ENCODE peak calls at places on chromosomes 3 and 15, in seven cellular contexts. P is HCT116, O is transverse colon, R is GM12878, G is endothelial cell of umbilical vein, H is stomach, W is esophagus muscularis mucosa. X is an unnamed sample. For H3K4me1, the result is how much of the 10 kb centered on the place peaks cover.

GRCh38 chr3:13610006-13610570 is 61.2 kb downstream of the FBLN2 start:
- DNase-seq in R (no peak), P (no peak), O (no peak), G (no peak), W (no peak), H (no peak), X (no peak)

GRCh38 chr3:120021523-120021922 is 72.7 kb downstream of the GSK3B start:
- DNase-seq in G (no peak), P (no peak), O (no peak), R (no peak), W (no peak), H (no peak), X (no peak)

GRCh38 chr15:55234104-55234799 is 37.5 kb upstream of the RSL24D1 start:
- DNase-seq in O (no peak), P (no peak), G (no peak), R (no peak), W (no peak), H (no peak), X (no peak)

GRCh38 chr15:94584833-94585244 is 353.5 kb downstream of the MCTP2 start:
- DNase-seq in H (no peak), P (no peak), W (no peak), G (peak), R (peak), O (no peak), X (no peak)

GRCh38 chr3:36650271-36650671 is 114.1 kb downstream of the DCLK3 start:
- DNase-seq in R (no peak), W (no peak), O (no peak), G (no peak), H (no peak), P (no peak), X (no peak)

GRCh38 chr3:175716451-175716850 is 857.3 kb downstream of the NAALADL2 start:
- DNase-seq in O (no peak), W (no peak), R (no peak), G (no peak), H (no peak), P (no peak), X (no peak)

GRCh38 chr15:68684476-68684875 is 105.7 kb downstream of the CORO2B start:
- DNase-seq in H (no peak), O (no peak), G (no peak), R (no peak), W (no peak), P (no peak), X (no peak)

GRCh38 chr3:74883690-74884089 is 269.2 kb upstream of the CNTN3 start:
- DNase-seq in G (no peak), O (no peak), R (no peak), W (no peak), P (no peak), H (no peak), X (no peak)

GRCh38 chr15:82880704-82881103 is 71.3 kb downstream of the WHAMM start:
- DNase-seq in O (no peak), H (no peak), R (no peak), G (no peak), W (no peak), P (no peak), X (no peak)

GRCh38 chr3:89578253-89578529 is 470.8 kb downstream of the EPHA3 start:
- DNase-seq in H (no peak), W (no peak), R (no peak), G (no peak), O (no peak), P (no peak), X (no peak)

GRCh38 chr15:84600331-84600686 is 500 bp upstream of the ZSCAN2 start:
- DNase-seq in W (peak), P (peak), O (peak), H (peak), G (peak), R (no peak), X (peak)
- H3K4me1 ChIP-seq in W (under half), P (under half), O (under half), H (half or more), G (under half), R (under half), X (under half)

DNA sequence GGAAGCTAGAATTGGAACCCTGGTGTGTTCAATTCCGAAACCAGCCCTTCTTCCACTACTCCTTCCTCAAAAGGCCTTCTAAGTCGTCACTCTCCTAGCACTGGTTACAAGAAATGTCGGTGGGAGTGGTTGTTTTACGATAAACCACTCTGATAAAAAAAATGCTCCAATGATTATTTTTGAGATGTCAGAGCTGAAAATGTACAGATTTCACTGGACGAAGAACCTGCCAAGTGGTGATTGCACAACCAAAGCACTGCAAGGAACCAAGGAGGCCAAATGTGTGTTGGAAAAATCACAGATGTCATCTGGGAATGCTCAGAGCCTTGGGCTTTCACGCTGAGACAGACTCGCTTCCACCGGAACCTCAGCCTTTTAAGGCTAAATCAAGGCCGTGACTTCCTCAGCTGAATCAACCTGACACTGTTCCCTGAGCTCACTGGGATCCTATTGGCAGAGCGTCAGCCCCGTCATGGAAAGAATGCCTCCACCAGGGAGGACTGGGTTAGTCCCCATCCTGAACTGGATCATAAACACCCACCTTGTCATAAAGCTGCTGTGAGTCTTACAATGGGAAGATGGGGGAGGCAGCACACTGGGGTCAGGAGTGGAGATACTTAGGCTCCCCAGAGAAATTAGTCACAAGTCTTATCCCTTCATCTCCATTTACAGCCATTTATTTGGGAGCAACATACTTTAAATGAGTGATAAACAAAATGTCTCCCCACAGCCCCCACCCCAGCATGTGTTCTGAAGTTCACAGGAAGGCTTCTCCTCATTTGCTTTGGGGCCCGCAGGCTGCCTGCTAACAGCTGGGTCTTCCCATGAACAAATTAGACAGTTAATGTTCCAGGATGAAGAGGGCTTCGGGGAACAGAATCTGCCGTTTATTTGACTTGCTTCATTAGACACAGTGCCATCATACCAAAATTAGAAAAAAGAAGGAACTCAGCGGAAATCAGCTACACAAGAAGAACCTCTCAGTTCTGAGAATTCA is 107.9 kb upstream of the THBS1 start:
- DNase-seq in W (peak), R (no peak), H (peak), O (peak), G (no peak), P (no peak), X (no peak)
- TF ChIP-seq POLR2A in W (no peak), R (no peak), H (no peak), O (no peak), G (no peak), P (no peak), X (no peak)

DNA sequence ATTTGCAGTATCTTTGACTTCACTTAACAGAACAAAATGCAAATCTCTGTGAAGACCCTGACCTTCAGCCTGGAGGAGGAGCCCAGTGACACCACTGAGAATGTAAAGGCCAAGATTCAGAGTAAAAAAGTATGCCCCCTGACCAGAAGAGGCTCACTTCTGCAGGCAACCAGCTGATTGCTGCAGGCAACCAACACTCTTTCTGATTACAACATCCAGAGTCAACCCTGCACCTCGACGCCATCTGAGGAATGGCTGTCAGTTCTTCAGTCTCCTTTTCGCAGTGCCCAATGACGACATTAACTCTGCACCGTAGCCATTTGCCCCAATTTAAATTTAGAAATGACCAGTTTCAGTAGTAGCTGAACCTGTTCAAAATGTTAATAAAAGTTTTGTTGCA is 14.9 kb downstream of the ATP13A3 start:
- DNase-seq in P (no peak), O (no peak), G (no peak), H (no peak), R (no peak), W (no peak), X (no peak)
- TF ChIP-seq POLR2AphosphoS5 in P (no peak), O (no peak), G (no peak), H (no peak), R (no peak), W (no peak), X (no peak)

GRCh38 chr3:33063651-33064051 is 33.3 kb downstream of the GLB1 start:
- DNase-seq in G (no peak), H (no peak), W (no peak), R (peak), P (no peak), O (no peak), X (no peak)
- H3K4me1 ChIP-seq in G (under half), H (under half), W (under half), R (under half), P (under half), O (under half), X (under half)

DNA sequence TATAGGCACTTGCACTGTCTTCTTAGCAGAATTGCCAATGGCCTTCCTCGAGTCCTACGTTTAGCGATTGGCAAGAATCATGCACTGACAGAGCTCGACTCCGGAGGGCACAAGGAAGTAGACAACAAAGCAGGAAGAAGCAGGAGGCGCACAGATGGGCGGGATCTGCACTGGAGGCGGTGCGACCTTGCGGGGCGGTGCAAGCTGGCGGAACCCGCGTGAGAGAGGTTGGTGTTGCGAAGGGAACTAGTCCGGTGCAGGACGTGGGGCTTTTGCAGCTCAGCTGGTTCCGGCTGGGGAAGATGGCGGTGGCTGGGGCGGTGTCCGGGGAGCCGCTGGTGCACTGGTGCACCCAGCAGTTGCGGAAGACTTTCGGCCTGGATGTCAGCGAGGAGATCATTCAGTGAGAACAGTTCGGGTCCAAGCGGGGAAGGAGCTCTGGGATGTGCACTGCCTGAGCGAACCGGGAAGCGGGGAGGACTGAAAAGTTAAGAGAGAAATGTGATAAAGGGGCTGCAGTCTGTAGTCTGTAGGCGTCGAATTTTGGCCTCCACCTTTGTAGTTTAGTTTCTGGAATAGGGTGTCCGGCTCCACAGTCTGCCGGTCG is at the start of gene TRIP4:
- DNase-seq in G (peak), P (peak), R (peak), H (peak), O (peak), W (peak), X (peak)
- TF ChIP-seq POLR2A in G (peak), P (peak), R (peak), H (no peak), O (peak), W (no peak), X (peak)

DNA sequence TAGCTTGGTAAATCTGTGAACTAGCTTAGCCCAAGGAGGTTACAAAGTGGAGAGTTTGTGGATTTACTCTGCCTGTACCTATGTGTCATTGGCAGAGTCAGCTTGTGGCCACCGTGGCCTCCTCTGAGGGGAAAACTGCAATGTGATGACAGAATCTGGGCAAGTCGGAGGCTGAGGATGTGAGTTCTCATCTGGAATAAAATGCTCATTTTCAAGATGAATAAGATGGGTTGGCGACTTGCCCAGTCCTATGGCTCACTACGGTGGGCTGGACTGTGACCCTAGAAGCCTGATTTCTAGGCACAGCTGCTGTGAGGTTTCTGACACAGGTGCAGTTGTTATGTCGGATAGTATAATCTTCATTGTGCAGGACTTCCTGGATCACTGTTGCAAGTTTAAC is 83.7 kb downstream of the ETV5 start:
- DNase-seq in P (no peak), H (no peak), O (no peak), R (no peak), W (peak), G (peak), X (no peak)
- TF ChIP-seq POLR2AphosphoS5 in P (no peak), H (no peak), O (no peak), R (no peak), W (no peak), G (no peak), X (no peak)

GRCh38 chr3:72341943-72342342 is 506.3 kb downstream of the SHQ1 start:
- DNase-seq in P (no peak), H (no peak), W (no peak), R (no peak), O (no peak), G (no peak), X (no peak)
- H3K4me1 ChIP-seq in P (under half), H (under half), W (under half), R (under half), O (under half), G (under half), X (under half)

GRCh38 chr3:180011927-180012326 is 24.8 kb downstream of the PEX5L start:
- DNase-seq in O (no peak), G (no peak), R (no peak), P (no peak), H (no peak), W (no peak), X (no peak)

GRCh38 chr3:180018588-180018987 is 18.1 kb downstream of the PEX5L start:
- DNase-seq in R (no peak), P (no peak), O (no peak), W (no peak), G (no peak), H (no peak), X (no peak)

DNA sequence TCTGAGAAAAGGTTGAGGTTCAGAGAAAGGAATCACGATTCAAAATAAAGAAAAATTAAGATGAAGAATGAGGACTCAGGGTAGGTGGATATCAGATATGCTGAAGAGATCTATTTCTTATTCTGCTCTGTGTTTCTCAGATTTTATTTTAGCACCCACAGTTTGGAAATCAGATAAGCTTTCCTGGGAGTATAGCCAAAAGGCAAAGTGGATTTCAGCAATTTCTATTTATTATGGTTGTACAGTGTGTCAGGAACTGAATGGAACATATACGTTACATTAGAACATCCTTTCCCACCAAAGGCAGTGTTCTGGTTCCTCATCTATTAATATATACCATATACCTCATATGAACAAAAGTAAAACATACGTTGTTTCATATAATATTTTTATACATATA is 18.9 kb downstream of the PEX5L start:
- DNase-seq in W (no peak), H (no peak), R (no peak), P (no peak), G (no peak), O (no peak), X (no peak)
- TF ChIP-seq POLR2A in W (no peak), H (no peak), R (no peak), P (no peak), G (no peak), O (no peak), X (no peak)

DNA sequence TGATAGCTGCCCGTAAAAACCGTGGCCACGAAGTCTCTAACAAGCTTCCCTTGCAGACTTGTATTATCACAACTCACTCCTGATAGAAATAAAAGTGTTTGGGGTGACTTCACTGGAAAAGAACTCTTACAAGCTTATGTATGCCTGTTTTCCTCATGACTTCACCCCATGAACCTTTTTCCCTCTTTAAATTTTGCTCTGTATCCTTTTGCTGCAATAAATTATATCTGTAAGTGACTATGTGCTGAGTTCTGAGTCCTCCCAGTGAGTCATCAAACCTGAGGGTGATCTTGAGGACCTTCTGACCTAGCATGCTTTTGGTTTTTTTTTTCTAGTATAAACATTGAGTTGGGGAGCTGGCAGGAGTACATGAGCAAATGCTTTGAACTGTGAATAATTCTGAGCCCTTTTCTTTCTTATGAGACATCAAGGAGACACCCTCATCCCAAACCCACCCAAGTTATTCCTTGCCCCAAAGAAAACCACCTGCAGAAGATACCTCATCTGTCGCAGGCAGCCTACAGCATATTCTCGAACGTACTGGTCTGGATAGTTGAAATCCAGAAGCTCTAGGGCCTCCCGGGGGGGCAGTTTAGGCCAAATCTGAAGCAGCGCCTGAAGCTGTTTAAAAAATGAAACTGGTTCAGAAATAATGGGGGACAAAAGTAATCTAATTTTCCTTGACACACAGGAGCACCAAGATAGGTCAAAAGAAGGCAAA is 85.9 kb downstream of the FAIM start:
- DNase-seq in G (peak), P (peak), H (no peak), W (no peak), O (no peak), R (no peak), X (no peak)
- TF ChIP-seq POLR2AphosphoS5 in G (peak), P (no peak), H (no peak), W (no peak), O (no peak), R (no peak), X (no peak)

X was measured in prostate gland.